ENCODE peak calls at places on chromosomes 2 and 18, in nine cellular contexts. R, T, J, A, O, Q, X, Z and L are unnamed samples. For H3K4me1, the result is how much of the 10 kb centered on the place peaks cover.

GRCh38 chr2:240731327-240731626 is 39.6 kb downstream of the AQP12A start:
- DNase-seq in Q (no peak), J (no peak), T (no peak), X (no peak), R (no peak), O (no peak), Z (no peak), A (no peak), L (no peak)

GRCh38 chr2:238147791-238148190 is 9.3 kb downstream of the KLHL30 start:
- DNase-seq in T (no peak), X (no peak), J (no peak), R (no peak), Q (no peak), Z (no peak), O (no peak), A (no peak), L (no peak)

GRCh38 chr2:50769416-50769815 is 262.5 kb downstream of the NRXN1 start:
- DNase-seq in Q (no peak), O (no peak), R (no peak), Z (no peak), T (no peak), A (peak), X (peak), J (no peak), L (no peak)

GRCh38 chr2:49241991-49242390 is 87.7 kb upstream of the FSHR start:
- DNase-seq in Z (no peak), O (no peak), R (no peak), T (no peak), J (no peak), Q (no peak), A (no peak), X (no peak), L (no peak)

GRCh38 chr18:23547306-23547705 is 39.0 kb downstream of the NPC1 start:
- DNase-seq in Z (peak), T (no peak), Q (no peak), O (no peak), A (no peak), J (no peak), X (no peak), R (peak), L (no peak)

GRCh38 chr2:229296561-229296960 is 25.5 kb upstream of the PID1 start:
- DNase-seq in T (no peak), J (no peak), X (no peak), Z (no peak), O (peak), A (no peak), Q (no peak), R (no peak), L (no peak)

GRCh38 chr18:79797518-79798345 is at the start of gene KCNG2:
- DNase-seq in T (peak), A (peak), O (no peak), X (peak), Z (no peak), J (peak), R (peak), Q (no peak), L (no peak)

GRCh38 chr18:74268933-74269620 is 22.7 kb downstream of the CYB5A start:
- DNase-seq in R (no peak), Q (no peak), T (no peak), X (no peak), A (no peak), O (no peak), Z (no peak), J (no peak), L (no peak)

GRCh38 chr2:58762176-58762781 is 521.2 kb upstream of the FANCL start:
- DNase-seq in J (no peak), R (peak), O (no peak), Q (peak), X (peak), T (peak), A (peak), Z (peak), L (no peak)

GRCh38 chr2:75609937-75610508 is 36.6 kb upstream of the MRPL19 start:
- DNase-seq in Q (no peak), T (no peak), O (no peak), Z (no peak), A (no peak), X (no peak), J (no peak), R (no peak), L (no peak)

GRCh38 chr2:233258211-233258610 is 6.7 kb downstream of the ATG16L1 start:
- DNase-seq in T (no peak), R (no peak), Q (no peak), O (no peak), X (no peak), J (no peak), Z (no peak), A (no peak), L (no peak)

GRCh38 chr2:86790828-86791561 is at the start of gene CD8A:
- DNase-seq in R (no peak), J (no peak), Q (peak), O (no peak), X (peak), A (peak), Z (no peak), T (no peak), L (peak)

GRCh38 chr2:238080518-238080917 is 19.6 kb upstream of the ESPNL start:
- DNase-seq in A (no peak), T (no peak), J (no peak), Z (no peak), X (no peak), O (no peak), R (no peak), Q (no peak), L (no peak)

GRCh38 chr2:30949435-30949834 is 142.2 kb upstream of the CAPN13 start:
- DNase-seq in J (no peak), R (no peak), T (no peak), Z (no peak), X (no peak), Q (no peak), A (no peak), O (no peak), L (no peak)

GRCh38 chr2:149650006-149650405 is 62.4 kb upstream of the MMADHC start:
- DNase-seq in R (no peak), O (no peak), Q (no peak), X (no peak), A (no peak), J (no peak), T (no peak), Z (no peak), L (no peak)

GRCh38 chr2:66271777-66272176 is 163.1 kb upstream of the MEIS1 start:
- DNase-seq in Z (no peak), R (no peak), X (no peak), A (no peak), J (no peak), T (no peak), Q (no peak), O (no peak), L (no peak)

GRCh38 chr2:46303822-46304221 is 6.6 kb downstream of the EPAS1 start:
- DNase-seq in Z (no peak), A (no peak), T (no peak), J (no peak), Q (no peak), R (no peak), X (no peak), O (no peak), L (no peak)

GRCh38 chr2:84486436-84487115 is 27.5 kb upstream of the SUCLG1 start:
- DNase-seq in Q (no peak), T (no peak), X (no peak), J (no peak), O (no peak), R (peak), A (no peak), Z (no peak), L (no peak)

GRCh38 chr2:102063360-102063947 is 71.7 kb downstream of the IL1R2 start:
- DNase-seq in O (peak), R (no peak), A (no peak), T (no peak), J (peak), X (no peak), Q (no peak), Z (no peak), L (no peak)

GRCh38 chr2:102060792-102061191 is 69.0 kb downstream of the IL1R2 start:
- DNase-seq in Z (no peak), Q (no peak), R (no peak), O (no peak), A (no peak), J (no peak), T (no peak), X (no peak), L (no peak)

GRCh38 chr2:102061286-102061699 is 69.5 kb downstream of the IL1R2 start:
- DNase-seq in J (no peak), X (no peak), T (no peak), O (no peak), Q (no peak), Z (no peak), A (no peak), R (no peak), L (no peak)

GRCh38 chr2:102062802-102063201 is 71.0 kb downstream of the IL1R2 start:
- DNase-seq in O (no peak), R (no peak), T (no peak), Z (no peak), J (no peak), Q (no peak), A (no peak), X (no peak), L (no peak)

GRCh38 chr2:102061962-102062795 is 70.4 kb downstream of the IL1R2 start:
- DNase-seq in R (no peak), Z (no peak), J (no peak), O (peak), X (no peak), Q (no peak), T (no peak), A (no peak), L (no peak)
- H3K4me1 ChIP-seq in R (under half), Z (under half), J (half or more), O (half or more), X (under half), Q (under half), T (under half), A (under half), L (under half)

DNA sequence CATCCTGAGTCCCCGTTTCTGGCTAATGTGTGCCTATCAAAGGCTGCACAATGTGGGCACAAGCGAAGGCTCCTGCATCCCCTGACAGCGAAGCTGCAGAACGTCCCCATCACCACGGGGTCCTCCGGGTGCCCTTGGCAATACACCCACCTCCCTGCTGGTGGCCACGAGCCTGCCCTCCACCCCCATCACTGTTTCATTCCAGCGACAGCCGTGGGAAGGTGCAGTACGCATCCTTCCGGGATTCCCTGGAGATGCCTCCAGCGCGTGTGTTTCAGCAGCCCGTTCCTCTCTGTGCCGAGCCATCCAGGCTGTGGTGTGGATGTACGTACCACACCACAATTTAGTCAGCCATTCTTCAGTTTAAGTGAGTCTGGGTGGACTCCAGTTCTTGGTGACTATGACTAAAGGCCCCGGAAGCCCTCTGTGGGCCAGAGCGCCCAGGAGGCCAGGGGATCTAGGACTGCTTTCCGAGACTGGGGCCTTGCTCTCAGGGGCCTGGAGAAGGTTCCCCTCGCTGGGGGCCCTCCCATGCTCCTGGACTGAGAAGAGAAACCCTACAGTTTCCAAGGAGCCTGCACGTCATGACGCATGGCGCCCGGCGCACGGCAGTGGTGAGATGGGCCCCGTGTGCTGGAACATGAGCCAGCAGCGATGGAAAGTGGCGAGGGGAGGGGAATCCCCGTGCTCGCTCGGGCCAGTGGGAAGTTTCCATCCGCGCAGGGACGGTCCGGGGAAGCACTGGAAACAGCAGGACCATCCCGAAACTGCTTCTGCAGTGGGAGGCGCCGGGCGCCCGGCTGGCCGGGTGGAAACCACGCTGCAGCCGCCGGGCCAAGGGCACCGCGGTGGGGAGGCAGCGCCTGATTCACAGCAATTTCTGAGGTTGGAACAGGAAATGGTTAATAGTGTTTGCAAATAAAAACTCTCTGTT is 4.6 kb upstream of the PDCD1 start:
- DNase-seq in O (no peak), X (peak), R (no peak), J (peak), Q (peak), A (no peak), T (no peak), Z (no peak), L (peak)
- H3K4me3 ChIP-seq in O (no peak), X (no peak), R (no peak), J (peak), Q (no peak), A (no peak), T (no peak), Z (no peak), L (peak)

DNA sequence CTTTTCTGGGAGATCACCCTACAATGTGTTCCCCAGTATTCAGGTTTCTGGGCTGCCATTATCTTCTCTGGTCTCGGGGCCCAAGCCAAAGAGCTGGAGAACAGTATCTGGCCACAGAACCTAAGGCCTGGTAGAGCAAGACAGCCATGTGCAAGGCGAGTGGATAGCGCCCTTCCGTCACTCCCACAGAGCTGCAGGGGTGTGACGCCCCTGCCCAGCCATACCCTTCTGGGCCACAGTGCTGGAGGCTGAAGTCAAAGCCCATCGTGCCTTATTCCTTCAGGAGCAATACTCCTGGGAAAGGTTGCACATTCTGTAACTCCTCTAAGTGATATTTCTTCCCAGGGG is 54.4 kb downstream of the BCL11A start:
- DNase-seq in X (no peak), R (no peak), Q (no peak), J (no peak), A (no peak), Z (no peak), O (no peak), T (no peak), L (no peak)
- H3K27ac ChIP-seq in X (no peak), R (no peak), Q (no peak), J (no peak), A (no peak), Z (no peak), O (no peak), T (no peak), L (no peak)

GRCh38 chr2:177243476-177243875 is 21.1 kb downstream of the NFE2L2 start:
- DNase-seq in O (no peak), R (peak), J (no peak), X (no peak), A (no peak), T (no peak), Q (no peak), Z (no peak), L (no peak)
- H3K4me1 ChIP-seq in O (half or more), R (half or more), J (half or more), X (under half), A (under half), T (under half), Q (half or more), Z (half or more), L (half or more)

DNA sequence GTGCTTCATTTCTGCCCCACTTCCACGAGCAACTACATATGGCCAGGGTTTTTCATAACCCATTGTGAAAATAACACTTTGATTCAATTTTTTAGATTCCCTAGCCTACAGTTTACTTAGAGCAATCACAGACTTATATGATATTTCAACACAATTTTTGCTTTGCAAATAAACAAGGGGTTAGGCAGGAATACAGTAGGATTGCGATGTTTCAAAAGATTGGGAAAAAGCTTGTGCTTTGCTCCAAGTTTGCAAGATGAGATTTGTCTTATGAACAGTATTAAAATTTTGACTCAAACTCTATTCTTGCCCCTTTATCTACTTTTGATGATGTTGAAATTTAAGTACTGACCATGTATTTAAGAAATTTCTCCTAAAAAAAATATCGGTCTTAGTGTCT is 814.5 kb upstream of the PIK3C3 start:
- DNase-seq in T (no peak), Q (no peak), A (no peak), Z (no peak), R (no peak), J (no peak), X (no peak), O (no peak), L (no peak)
- H3K4me3 ChIP-seq in T (no peak), Q (no peak), A (no peak), Z (no peak), R (no peak), J (no peak), X (no peak), O (no peak), L (no peak)

DNA sequence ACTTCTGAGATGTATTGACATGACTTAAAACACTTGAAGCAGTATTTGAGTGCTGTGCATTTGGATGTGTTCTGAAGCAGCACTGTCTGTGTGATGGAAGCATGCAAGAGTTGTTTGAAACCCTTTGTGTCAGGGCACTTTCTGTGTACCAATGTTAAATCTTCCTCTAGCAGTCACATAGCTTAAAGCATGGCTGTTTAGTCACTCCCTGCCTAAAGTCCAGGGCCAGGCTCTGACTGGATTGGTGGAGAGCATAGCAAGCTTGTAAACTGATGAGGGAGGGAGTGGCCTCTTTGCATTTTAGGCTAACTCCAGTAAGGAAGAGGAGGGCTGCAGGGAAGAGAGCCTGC is 73.5 kb downstream of the MYO1B start:
- DNase-seq in X (peak), A (peak), T (peak), O (no peak), Q (no peak), J (no peak), Z (peak), R (peak), L (no peak)
- H3K27ac ChIP-seq in X (peak), A (no peak), T (no peak), O (peak), Q (no peak), J (no peak), Z (no peak), R (peak), L (no peak)

GRCh38 chr2:60532421-60532820 is 21.0 kb downstream of the BCL11A start:
- DNase-seq in O (no peak), R (no peak), Z (no peak), T (no peak), Q (no peak), A (no peak), X (no peak), J (no peak), L (no peak)
- H3K4me1 ChIP-seq in O (under half), R (under half), Z (under half), T (under half), Q (under half), A (half or more), X (half or more), J (half or more), L (under half)